ENCODE peak calls at places on chromosomes 2 and 18, in seven cellular contexts. J, R, U, M, W, P and X are unnamed samples.

GRCh38 chr18:60292186-60292585 is 80.4 kb downstream of the MC4R start:
- DNase-seq in P (no peak), W (no peak), J (no peak), R (no peak), M (no peak), U (no peak), X (no peak)

GRCh38 chr2:136006658-136007057 is 21.2 kb upstream of the DARS1 start:
- DNase-seq in U (no peak), M (no peak), W (no peak), R (no peak), J (no peak), P (no peak), X (no peak)

GRCh38 chr2:181454990-181455520 is 2.1 kb upstream of the ITGA4 start:
- DNase-seq in R (no peak), U (no peak), W (no peak), M (no peak), P (no peak), J (no peak), X (no peak)

GRCh38 chr2:140586379-140586778 is 1544.4 kb downstream of the LRP1B start:
- DNase-seq in W (peak; percentile 39), R (no peak), U (peak; percentile 45), M (peak; percentile 58), P (no peak), J (no peak), X (no peak)

GRCh38 chr2:105469781-105470180 is 70.9 kb upstream of the FHL2 start:
- DNase-seq in W (no peak), U (no peak), J (no peak), R (no peak), M (no peak), P (no peak), X (no peak)

GRCh38 chr2:69554981-69555380 is 88.6 kb downstream of the AAK1 start:
- DNase-seq in P (no peak), R (no peak), M (no peak), J (no peak), W (no peak), U (no peak), X (no peak)

GRCh38 chr2:98556634-98557033 is 51.7 kb downstream of the COA5 start:
- DNase-seq in J (no peak), M (no peak), W (no peak), P (no peak), R (no peak), U (no peak), X (no peak)

GRCh38 chr2:69437751-69438154 is 518 bp upstream of the NFU1 start:
- DNase-seq in W (peak; percentile 38), U (no peak), J (no peak), M (peak; percentile 52), R (no peak), P (no peak), X (no peak)

GRCh38 chr2:111106720-111107119 is 14.0 kb upstream of the BCL2L11 start:
- DNase-seq in P (no peak), U (no peak), W (no peak), R (no peak), J (no peak), M (no peak), X (no peak)

GRCh38 chr18:63082661-63083531 is 236.7 kb downstream of the BCL2 start:
- DNase-seq in R (no peak), J (no peak), W (no peak), M (no peak), P (no peak), U (no peak), X (no peak)

GRCh38 chr2:186410802-186411201 is 75.3 kb upstream of the ZC3H15 start:
- DNase-seq in P (no peak), M (no peak), U (no peak), W (no peak), R (no peak), J (no peak), X (no peak)

GRCh38 chr2:169208026-169208425 is 138.7 kb downstream of the DHRS9 start:
- DNase-seq in J (no peak), W (no peak), M (no peak), P (no peak), R (no peak), U (no peak), X (no peak)

GRCh38 chr2:130836501-130837174 is at the start of gene ARHGEF4:
- DNase-seq in R (no peak), W (peak; percentile 86), U (peak; percentile 50), M (peak; percentile 54), J (no peak), P (no peak), X (no peak)

GRCh38 chr2:194714541-194714940 is 942.5 kb upstream of the SLC39A10 start:
- DNase-seq in R (no peak), U (no peak), W (no peak), J (no peak), P (no peak), M (no peak), X (no peak)

GRCh38 chr2:188512456-188512855 is 220.8 kb downstream of the GULP1 start:
- DNase-seq in R (no peak), W (peak; percentile 52), M (no peak), U (no peak), P (no peak), J (no peak), X (no peak)

GRCh38 chr18:13218376-13219011 is at the start of gene LDLRAD4:
- DNase-seq in R (peak; percentile 21), M (peak; percentile 47), W (peak; percentile 55), J (peak; percentile 66), P (no peak), U (no peak), X (peak; percentile 71)

GRCh38 chr18:44725300-44726096 is 44.8 kb downstream of the SETBP1 start:
- DNase-seq in R (peak; percentile 29), P (no peak), U (no peak), W (no peak), M (no peak), J (no peak), X (peak; percentile 54)

GRCh38 chr2:192307530-192307929 is 112.8 kb upstream of the TMEFF2 start:
- DNase-seq in M (no peak), U (no peak), J (no peak), R (no peak), P (no peak), W (no peak), X (no peak)

GRCh38 chr18:9364242-9364641 is 29.7 kb downstream of the TWSG1 start:
- DNase-seq in U (peak; percentile 84), J (no peak), W (no peak), M (no peak), R (no peak), P (no peak), X (no peak)

GRCh38 chr18:57983472-57983871 is 60.6 kb upstream of the NEDD4L start:
- DNase-seq in M (no peak), R (no peak), J (no peak), P (no peak), W (no peak), U (no peak), X (no peak)

GRCh38 chr18:23231340-23232021 is 96.2 kb downstream of the CABLES1 start:
- DNase-seq in P (peak; percentile 37), J (peak; percentile 86), W (peak; percentile 28), U (no peak), R (peak; percentile 61), M (peak; percentile 46), X (peak; percentile 75)

GRCh38 chr18:59565957-59566356 is 131.3 kb downstream of the CCBE1 start:
- DNase-seq in W (no peak), U (no peak), M (no peak), R (no peak), P (no peak), J (no peak), X (no peak)

GRCh38 chr2:42937171-42937875 is 144.9 kb upstream of the HAAO start:
- DNase-seq in R (no peak), U (no peak), W (no peak), J (no peak), P (no peak), M (no peak), X (peak; percentile 37)

GRCh38 chr2:38736035-38736320 is 15.2 kb downstream of the SRSF7 start:
- DNase-seq in P (no peak), J (no peak), M (no peak), W (no peak), R (no peak), U (no peak), X (no peak)

GRCh38 chr2:71889991-71890684 is 257.5 kb downstream of the CYP26B1 start:
- DNase-seq in U (no peak), J (no peak), M (no peak), W (no peak), R (no peak), P (no peak), X (no peak)

GRCh38 chr2:241410739-241411176 is 54.7 kb downstream of the FARP2 start:
- DNase-seq in J (no peak), P (no peak), W (no peak), M (peak; percentile 72), U (peak; percentile 34), R (no peak), X (no peak)
- H3K36me3 ChIP-seq in J (peaks cover 43% of the 10 kb centered on the region), P (peaks cover 99% of the 10 kb centered on the region), W (no peaks in the 10 kb centered on the region), M (no peaks in the 10 kb centered on the region), U (peaks cover 17% of the 10 kb centered on the region), R (peaks cover 26% of the 10 kb centered on the region), X (peaks cover 74% of the 10 kb centered on the region)

DNA sequence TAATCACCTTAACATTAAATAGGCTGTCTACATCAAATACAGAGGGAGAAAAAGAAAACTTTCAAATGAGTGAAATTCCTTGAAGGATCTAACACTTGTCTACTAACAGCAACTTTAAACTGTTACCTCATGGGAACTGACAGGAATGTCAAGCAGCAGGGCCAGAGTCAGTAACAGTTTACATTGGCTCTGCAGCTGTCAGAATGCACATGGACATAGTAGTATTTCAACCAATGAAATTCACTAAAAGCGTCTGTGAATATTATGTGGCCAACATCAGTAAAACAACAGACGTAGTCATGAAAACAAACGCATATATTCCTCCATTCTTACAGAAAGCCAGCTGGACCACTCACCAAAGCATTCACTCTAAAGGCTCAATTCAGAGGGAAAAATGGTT is 79.3 kb upstream of the RNU4ATAC start:
- DNase-seq in U (no peak), R (no peak), W (no peak), M (no peak), J (no peak), P (no peak), X (no peak)
- H3K36me3 ChIP-seq in U (peaks cover 17% of the 10 kb centered on the region), R (peaks cover 66% of the 10 kb centered on the region), W (peaks cover under 1% of the 10 kb centered on the region), M (no peaks in the 10 kb centered on the region), J (peaks cover 66% of the 10 kb centered on the region), P (peaks cover 100% of the 10 kb centered on the region), X (peaks cover 7% of the 10 kb centered on the region)

DNA sequence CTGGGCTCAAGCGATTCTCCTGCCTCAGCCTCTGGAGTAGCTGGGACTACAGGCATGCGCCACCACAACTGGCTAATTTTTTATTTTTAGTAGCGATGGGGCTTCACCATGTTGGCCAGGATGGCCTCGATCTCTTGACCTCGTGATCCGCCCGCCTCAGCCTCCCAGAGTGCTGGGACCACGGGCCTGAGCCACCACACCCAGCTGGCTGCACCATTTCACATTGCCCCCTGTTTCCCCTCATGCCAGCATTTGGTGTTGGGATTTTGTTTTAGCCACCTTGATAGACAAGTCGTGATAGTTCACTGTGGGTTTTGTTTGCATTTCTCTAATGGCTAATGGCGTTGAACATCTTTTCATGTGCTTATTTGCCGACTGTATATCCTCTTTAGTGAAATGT is 5.8 kb upstream of the COLEC11 start:
- DNase-seq in M (no peak), W (no peak), R (no peak), P (no peak), J (no peak), U (no peak), X (no peak)
- H3K36me3 ChIP-seq in M (no peaks in the 10 kb centered on the region), W (no peaks in the 10 kb centered on the region), R (peaks cover 14% of the 10 kb centered on the region), P (peaks cover 14% of the 10 kb centered on the region), J (no peaks in the 10 kb centered on the region), U (no peaks in the 10 kb centered on the region), X (no peaks in the 10 kb centered on the region)

DNA sequence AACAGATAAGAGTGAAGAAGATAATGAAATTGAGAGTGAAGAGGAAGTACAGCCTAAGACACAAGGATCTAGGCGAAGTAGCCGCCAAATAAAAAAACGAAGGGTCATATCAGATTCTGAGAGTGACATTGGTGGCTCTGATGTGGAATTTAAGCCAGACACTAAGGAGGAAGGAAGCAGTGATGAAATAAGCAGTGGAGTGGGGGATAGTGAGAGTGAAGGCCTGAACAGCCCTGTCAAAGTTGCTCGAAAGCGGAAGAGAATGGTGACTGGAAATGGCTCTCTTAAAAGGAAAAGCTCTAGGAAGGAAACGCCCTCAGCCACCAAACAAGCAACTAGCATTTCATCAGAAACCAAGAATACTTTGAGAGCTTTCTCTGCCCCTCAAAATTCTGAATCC is 15.7 kb downstream of the MSH6 start:
- DNase-seq in U (no peak), J (no peak), M (no peak), P (no peak), W (no peak), R (no peak), X (no peak)
- H3K36me3 ChIP-seq in U (peaks cover 61% of the 10 kb centered on the region), J (peaks cover 85% of the 10 kb centered on the region), M (no peaks in the 10 kb centered on the region), P (peaks cover 98% of the 10 kb centered on the region), W (peaks cover 18% of the 10 kb centered on the region), R (peaks cover 46% of the 10 kb centered on the region), X (peaks cover 5% of the 10 kb centered on the region)